ENCODE peak calls at places on chromosomes 4 and X, in six cellular contexts. I is right lobe of liver, A is epithelial cell of prostate, U is NCI-H1092 treated with DMSO at 0.1 percent for 48 hours, Q is RCC 7860, S is GM19239. X is an unnamed sample.
A peak's percentile ranks its signal among the peaks of the same experiment; 100 is the strongest.

GRCh38 chr4:658681-659667 is 15.1 kb downstream of the ATP5ME start:
- DNase-seq in I (peak; percentile 44), A (no peak), U (no peak), Q (no peak), S (no peak), X (no peak)

GRCh38 chr4:123349401-123350190 is 47.0 kb upstream of the SPRY1 start:
- DNase-seq in I (no peak), A (no peak), U (no peak), Q (no peak), S (no peak), X (no peak)

GRCh38 chr4:72817012-72817411 is 248.0 kb upstream of the ADAMTS3 start:
- DNase-seq in I (no peak), A (no peak), U (no peak), Q (no peak), S (no peak), X (no peak)

GRCh38 chr4:183688216-183688615 is 29.1 kb downstream of the TRAPPC11 start:
- DNase-seq in I (no peak), A (no peak), U (no peak), Q (no peak), S (no peak), X (no peak)

GRCh38 chr4:99828477-99828876 is 11.8 kb downstream of the DAPP1 start:
- DNase-seq in I (no peak), A (no peak), U (no peak), Q (no peak), S (no peak), X (no peak)

GRCh38 chr4:113539408-113539807 is 222.1 kb downstream of the CAMK2D start:
- DNase-seq in I (no peak), A (no peak), U (no peak), Q (peak; percentile 10), S (no peak), X (no peak)

GRCh38 chrX:9341305-9342201 is 123.3 kb upstream of the TBL1X start:
- DNase-seq in I (peak; percentile 69), A (no peak), U (peak; percentile 83), Q (no peak), S (no peak), X (peak; percentile 52)

GRCh38 chrX:8639949-8640348 is 92.0 kb downstream of the ANOS1 start:
- DNase-seq in I (no peak), A (no peak), U (no peak), Q (no peak), S (no peak), X (no peak)

GRCh38 chr4:620851-621261 is 4.5 kb upstream of the PDE6B start:
- DNase-seq in I (no peak), A (no peak), U (no peak), Q (no peak), S (no peak), X (no peak)

GRCh38 chrX:118627084-118627758 is 100.2 kb upstream of the IL13RA1 start:
- DNase-seq in I (no peak), A (no peak), U (peak; percentile 8), Q (no peak), S (no peak), X (no peak)

GRCh38 chr4:48340276-48340904 is 939 bp upstream of the SLAIN2 start:
- DNase-seq in I (no peak), A (no peak), U (no peak), Q (peak; percentile 65), S (no peak), X (peak; percentile 26)

GRCh38 chrX:15055146-15055930 is 182.1 kb downstream of the MOSPD2 start:
- DNase-seq in I (no peak), A (no peak), U (no peak), Q (peak; percentile 3), S (no peak), X (no peak)

GRCh38 chrX:154013614-154014360 is 5.9 kb downstream of the IRAK1 start:
- DNase-seq in I (no peak), A (no peak), U (peak; percentile 31), Q (no peak), S (no peak), X (no peak)

GRCh38 chrX:46777971-46778810 is 19.3 kb upstream of the SLC9A7 start:
- DNase-seq in I (no peak), A (no peak), U (no peak), Q (no peak), S (no peak), X (no peak)

GRCh38 chrX:58051346-58051745 is 141.1 kb upstream of the ZXDA start:
- DNase-seq in I (no peak), A (no peak), U (no peak), Q (no peak), S (no peak), X (no peak)

GRCh38 chr4:154049457-154050181 is 260.7 kb upstream of the SFRP2 start:
- DNase-seq in I (no peak), A (no peak), U (no peak), Q (no peak), S (no peak), X (peak; percentile 11)

GRCh38 chrX:40474205-40474626 is 106.6 kb upstream of the ATP6AP2 start:
- DNase-seq in I (no peak), A (no peak), U (no peak), Q (peak; percentile 83), S (no peak), X (peak; percentile 50)